ENCODE peak calls at places on chromosomes 7 and 10, in five cellular contexts. Z, D, I, B and H are unnamed samples.

GRCh38 chr10:78175444-78175843 is 141.8 kb downstream of the RPS24 start:
- DNase-seq in Z (no peak), D (no peak), I (no peak), B (no peak), H (no peak)

GRCh38 chr10:1376384-1376945 is 320.3 kb downstream of the WDR37 start:
- DNase-seq in I (no peak), B (no peak), D (no peak), Z (no peak), H (no peak)

GRCh38 chr10:73773152-73773879 is 8.5 kb upstream of the CHCHD1 start:
- DNase-seq in B (no peak), D (peak), Z (peak), I (no peak), H (no peak)

GRCh38 chr7:30840176-30841024 is 69.2 kb downstream of the MINDY4 start:
- DNase-seq in I (no peak), Z (peak), D (no peak), B (no peak), H (no peak)

GRCh38 chr7:27170936-27171635 is 3.0 kb downstream of the HOXA10 start:
- DNase-seq in D (no peak), I (no peak), B (no peak), Z (peak), H (no peak)

GRCh38 chr7:106015586-106016218 is 52.6 kb downstream of the CDHR3 start:
- DNase-seq in D (no peak), B (no peak), I (no peak), Z (no peak), H (no peak)

GRCh38 chr10:45379303-45379726 is 5.3 kb downstream of the ALOX5 start:
- DNase-seq in B (no peak), D (no peak), Z (no peak), I (no peak), H (no peak)

GRCh38 chr7:111424768-111425167 is 137.5 kb downstream of the IMMP2L start:
- DNase-seq in D (no peak), I (no peak), Z (peak), B (no peak), H (no peak)

GRCh38 chr7:85185355-85186082 is 1.3 kb downstream of the SEMA3D start:
- DNase-seq in I (peak), Z (peak), B (peak), D (peak), H (no peak)

GRCh38 chr10:132613566-132614348 is 76.2 kb downstream of the INPP5A start:
- DNase-seq in I (no peak), D (no peak), Z (no peak), B (peak), H (no peak)

GRCh38 chr10:109374215-109374614 is 549.1 kb downstream of the XPNPEP1 start:
- DNase-seq in D (no peak), Z (no peak), B (no peak), I (no peak), H (no peak)

GRCh38 chr7:504221-505081 is 15.2 kb downstream of the PDGFA start:
- DNase-seq in B (no peak), Z (no peak), D (peak), I (no peak), H (peak)

GRCh38 chr10:125592897-125593296 is 90.1 kb downstream of the TEX36 start:
- DNase-seq in B (no peak), D (no peak), Z (no peak), I (no peak), H (no peak)

GRCh38 chr10:75367098-75367497 is 34.5 kb downstream of the ZNF503 start:
- DNase-seq in B (no peak), Z (no peak), D (no peak), I (no peak), H (no peak)

GRCh38 chr10:77320852-77321496 is 316.6 kb downstream of the KCNMA1 start:
- DNase-seq in I (no peak), Z (no peak), B (no peak), D (no peak), H (no peak)

GRCh38 chr10:88962336-88962735 is 9.8 kb upstream of the ACTA2 start:
- DNase-seq in B (no peak), I (no peak), Z (no peak), D (no peak), H (no peak)

GRCh38 chr7:98618786-98619185 is 1.7 kb downstream of the NPTX2 start:
- DNase-seq in Z (no peak), D (no peak), B (no peak), I (no peak), H (peak)

GRCh38 chr7:98619450-98620321 is 2.6 kb downstream of the NPTX2 start:
- DNase-seq in D (peak), I (peak), Z (no peak), B (no peak), H (peak)

GRCh38 chr7:98617960-98618418 is 904 bp downstream of the NPTX2 start:
- DNase-seq in I (no peak), Z (no peak), D (no peak), B (no peak), H (no peak)

GRCh38 chr7:98616381-98617050 is 569 bp upstream of the NPTX2 start:
- DNase-seq in B (no peak), D (no peak), Z (no peak), I (no peak), H (no peak)

DNA sequence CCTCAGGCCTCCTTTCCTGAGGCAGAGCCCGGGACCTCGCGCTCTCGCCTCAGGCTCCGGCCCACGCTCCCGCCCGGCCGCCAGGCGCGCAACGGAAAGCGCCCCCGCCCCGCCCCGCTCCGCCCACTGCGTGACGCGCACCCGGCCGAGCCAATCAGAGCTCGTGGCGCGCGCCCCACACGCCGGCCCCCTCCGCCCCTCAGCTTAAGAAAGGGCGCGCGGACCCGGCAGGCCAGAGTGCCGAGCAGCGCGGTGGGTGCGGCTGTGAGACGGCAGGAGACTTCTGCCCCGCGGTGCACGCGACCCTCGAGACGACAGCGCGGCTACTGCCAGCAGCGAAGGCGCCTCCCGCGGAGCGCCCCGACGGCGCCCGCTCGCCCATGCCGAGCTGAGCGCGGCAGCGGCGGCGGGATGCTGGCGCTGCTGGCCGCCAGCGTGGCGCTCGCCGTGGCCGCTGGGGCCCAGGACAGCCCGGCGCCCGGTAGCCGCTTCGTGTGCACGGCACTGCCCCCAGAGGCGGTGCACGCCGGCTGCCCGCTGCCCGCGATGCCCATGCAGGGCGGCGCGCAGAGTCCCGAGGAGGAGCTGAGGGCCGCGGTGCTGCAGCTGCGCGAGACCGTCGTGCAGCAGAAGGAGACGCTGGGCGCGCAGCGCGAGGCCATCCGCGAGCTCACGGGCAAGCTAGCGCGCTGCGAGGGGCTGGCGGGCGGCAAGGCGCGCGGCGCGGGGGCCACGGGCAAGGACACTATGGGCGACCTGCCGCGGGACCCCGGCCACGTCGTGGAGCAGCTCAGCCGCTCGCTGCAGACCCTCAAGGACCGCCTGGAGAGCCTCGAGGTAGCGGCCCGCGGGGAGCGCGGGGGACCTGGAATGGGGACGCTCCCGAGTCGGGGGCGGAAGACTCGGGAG is at the start of gene NPTX2:
- DNase-seq in D (peak), I (no peak), Z (no peak), B (no peak), H (peak)
- TF ChIP-seq POLR2A in D (peak), I (no peak), Z (no peak), B (no peak), H (peak)

DNA sequence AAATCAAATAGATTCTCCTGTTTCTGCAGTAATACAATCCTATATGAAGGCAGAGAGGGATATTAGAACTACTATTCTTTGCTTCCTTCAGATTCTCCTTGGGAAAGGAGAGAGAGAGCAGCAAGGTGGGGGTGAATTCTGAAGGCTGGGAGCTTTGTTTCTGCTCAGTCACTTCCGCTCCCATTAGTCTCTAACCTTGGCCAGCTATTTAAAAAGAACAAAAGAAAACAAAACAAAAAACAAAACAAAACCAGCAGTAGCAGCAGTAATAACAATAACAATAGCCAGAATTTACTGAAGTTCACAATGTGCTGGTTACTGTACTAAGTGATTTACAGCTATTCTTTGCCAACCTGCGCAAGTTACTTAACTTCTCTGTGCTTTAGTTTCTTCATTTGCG is 9.9 kb downstream of the GPR85 start:
- DNase-seq in I (no peak), B (no peak), Z (no peak), D (no peak), H (no peak)
- H3K4me3 ChIP-seq in I (no peak), B (no peak), Z (no peak), D (no peak), H (no peak)

GRCh38 chr10:121531076-121531829 is 67.0 kb downstream of the FGFR2 start:
- DNase-seq in D (no peak), I (no peak), B (no peak), Z (no peak), H (peak)

GRCh38 chr10:121532465-121532864 is 65.8 kb downstream of the FGFR2 start:
- DNase-seq in B (no peak), I (no peak), Z (no peak), D (no peak), H (no peak)

GRCh38 chr10:121530481-121531075 is 67.7 kb downstream of the FGFR2 start:
- DNase-seq in D (no peak), Z (no peak), I (no peak), B (no peak), H (no peak)

GRCh38 chr10:121535381-121535780 is 62.9 kb downstream of the FGFR2 start:
- DNase-seq in Z (no peak), I (no peak), B (no peak), D (no peak), H (no peak)

DNA sequence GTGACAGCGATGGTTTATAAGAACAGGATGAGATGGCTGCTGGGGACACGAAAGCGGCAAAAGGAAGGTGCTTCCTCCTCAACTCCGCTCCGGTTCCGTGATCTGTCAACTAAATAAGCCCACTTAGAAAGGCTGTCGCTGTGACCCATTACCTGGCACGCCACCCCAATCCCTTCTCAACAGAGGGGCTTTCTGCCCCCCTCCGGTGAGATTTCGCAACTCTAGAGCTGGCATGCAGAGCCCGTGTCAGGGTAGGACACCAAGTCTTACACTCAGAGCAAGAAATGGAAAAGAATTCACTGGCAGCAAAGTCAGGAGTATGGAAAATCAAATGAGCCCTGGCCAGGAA is 66.4 kb downstream of the FGFR2 start:
- DNase-seq in Z (no peak), I (no peak), B (no peak), D (no peak), H (no peak)
- H3K27ac ChIP-seq in Z (no peak), I (no peak), B (no peak), D (no peak), H (peak)

DNA sequence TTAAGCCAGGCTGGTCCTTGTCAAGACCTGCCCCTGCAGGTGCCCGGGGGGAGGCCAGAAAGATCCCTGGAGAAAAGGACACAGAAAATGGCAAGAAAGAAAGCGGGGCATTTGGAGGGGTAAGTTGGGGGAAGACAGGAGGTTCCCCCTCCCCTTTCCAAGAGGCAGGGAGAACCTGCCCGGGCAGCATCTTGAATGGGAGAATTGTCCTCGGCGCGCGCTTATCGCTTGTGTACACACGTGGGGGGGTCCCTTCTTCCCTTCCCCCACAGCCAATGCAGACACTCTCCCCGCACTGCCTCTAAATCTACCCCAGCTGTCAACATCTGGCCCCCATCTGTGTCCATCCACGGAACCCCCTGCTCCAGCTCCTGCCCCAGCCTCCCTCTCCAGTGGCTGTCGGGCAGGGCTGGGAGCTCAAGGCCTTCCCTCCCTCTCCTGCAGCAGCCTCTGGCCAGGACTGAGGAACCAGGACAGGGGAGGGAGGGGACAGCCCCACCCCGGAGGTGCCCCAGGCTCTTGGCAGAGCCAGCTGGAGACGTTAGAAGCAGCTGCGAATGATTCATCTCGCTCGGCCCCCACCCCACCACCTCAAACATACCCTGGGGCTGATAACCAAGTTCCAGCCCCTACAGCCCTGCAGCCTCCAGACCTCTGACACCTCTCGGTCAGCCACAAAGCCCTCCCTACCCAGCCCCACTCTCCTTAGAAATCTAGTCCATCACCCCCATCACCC is 25.3 kb downstream of the EPHB4 start:
- DNase-seq in I (peak), Z (peak), D (peak), B (peak), H (peak)
- TF ChIP-seq POLR2A in I (peak), Z (no peak), D (no peak), B (no peak), H (no peak)